ENCODE peak calls at places on chromosomes 16 and 17, in seven cellular contexts. H, I, U, J, G, P and D are unnamed samples.

GRCh38 chr16:75086281-75086680 is 30.3 kb downstream of the LDHD start:
- DNase-seq in H (no peak), P (no peak), U (no peak), G (no peak), J (no peak), I (no peak), D (no peak)

GRCh38 chr17:49093131-49093530 is 39.4 kb upstream of the B4GALNT2 start:
- DNase-seq in J (no peak), G (no peak), U (no peak), I (no peak), H (no peak), P (no peak), D (no peak)

GRCh38 chr16:74944466-74944865 is 40.5 kb downstream of the WDR59 start:
- DNase-seq in H (no peak), I (no peak), P (no peak), G (no peak), J (no peak), U (no peak), D (no peak)

GRCh38 chr17:43330876-43331639 is 67.7 kb upstream of the ARL4D start:
- DNase-seq in I (no peak), G (no peak), H (no peak), P (no peak), J (no peak), U (no peak), D (no peak)

GRCh38 chr16:67207857-67208524 is 9.1 kb downstream of the ELMO3 start:
- DNase-seq in G (no peak), U (no peak), J (no peak), I (peak; percentile 45), P (peak; percentile 34), H (no peak), D (no peak)

GRCh38 chr17:48057626-48058025 is 9.5 kb downstream of the NFE2L1 start:
- DNase-seq in P (no peak), J (no peak), U (no peak), I (no peak), H (no peak), G (no peak), D (no peak)

GRCh38 chr16:778909-779527 is 9.2 kb downstream of the RPUSD1 start:
- DNase-seq in J (no peak), I (no peak), P (no peak), H (no peak), G (no peak), U (no peak), D (no peak)

GRCh38 chr17:78357687-78358537 is 2.0 kb downstream of the SOCS3 start:
- DNase-seq in J (no peak), H (no peak), I (no peak), U (no peak), G (no peak), P (no peak), D (no peak)

GRCh38 chr16:65672960-65673359 is 551.1 kb upstream of the CDH11 start:
- DNase-seq in I (peak; percentile 16), H (no peak), U (no peak), G (no peak), P (no peak), J (no peak), D (no peak)

GRCh38 chr16:89711601-89712475 is 8.9 kb downstream of the VPS9D1 start:
- DNase-seq in G (no peak), J (peak; percentile 91), P (peak; percentile 100), H (no peak), U (peak; percentile 73), I (peak; percentile 98), D (peak; percentile 60)

GRCh38 chr17:50516980-50517379 is 8.7 kb downstream of the MYCBPAP start:
- DNase-seq in H (no peak), I (no peak), P (no peak), J (no peak), G (no peak), U (no peak), D (no peak)

GRCh38 chr17:50513501-50513900 is 5.3 kb downstream of the MYCBPAP start:
- DNase-seq in J (no peak), I (no peak), P (no peak), U (no peak), H (no peak), G (no peak), D (no peak)

GRCh38 chr17:50514388-50514787 is 6.1 kb downstream of the MYCBPAP start:
- DNase-seq in H (no peak), P (no peak), I (no peak), G (no peak), J (no peak), U (no peak), D (no peak)

GRCh38 chr17:50517504-50518264 is 9.4 kb downstream of the MYCBPAP start:
- DNase-seq in I (peak; percentile 62), J (no peak), G (no peak), H (peak; percentile 62), P (no peak), U (no peak), D (no peak)

DNA sequence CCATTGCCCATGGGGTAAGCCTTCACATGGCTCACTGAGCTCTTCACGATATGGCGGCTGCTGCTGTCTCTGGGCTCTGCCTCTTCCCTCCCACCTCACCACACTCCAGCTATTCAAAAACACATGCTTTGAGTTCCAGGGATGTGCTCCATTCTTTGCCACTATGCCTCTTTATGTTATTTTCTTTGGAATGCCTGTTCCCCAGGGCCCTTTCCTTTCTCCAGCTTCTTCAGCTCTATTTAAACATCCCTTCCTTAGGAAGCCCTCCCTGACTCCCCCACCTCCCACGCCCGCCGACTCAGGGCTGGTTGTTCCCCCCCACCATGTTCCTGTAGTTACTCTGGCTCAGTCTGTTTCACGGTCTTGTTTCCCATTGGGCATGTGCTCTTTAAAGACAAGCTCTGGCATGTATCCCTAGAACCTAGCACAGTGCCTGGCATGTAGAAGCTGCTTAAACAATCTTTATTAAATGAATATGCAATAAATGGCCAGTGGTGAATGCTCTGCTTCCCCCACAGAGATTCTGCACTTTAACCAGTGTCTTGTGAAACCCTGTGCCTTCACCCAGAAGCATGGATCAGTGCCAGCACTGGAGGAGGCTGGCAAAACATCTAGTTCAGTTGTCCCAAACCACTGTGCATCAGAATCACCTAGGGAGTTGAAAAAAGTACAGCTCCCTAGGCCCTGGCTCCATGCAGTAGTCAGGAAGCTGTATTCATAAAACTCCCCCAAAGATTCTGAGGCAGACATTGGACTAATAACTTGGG is 6.9 kb downstream of the MYCBPAP start:
- DNase-seq in U (no peak), J (no peak), H (peak; percentile 60), P (no peak), I (no peak), G (no peak), D (peak; percentile 28)
- TF ChIP-seq YY1 in U (no peak), J (no peak), H (no peak), P (no peak), I (no peak), G (no peak), D (no peak)

GRCh38 chr17:13550291-13550690 is 51.4 kb downstream of the HS3ST3A1 start:
- DNase-seq in H (no peak), P (no peak), G (no peak), U (no peak), I (no peak), J (no peak), D (no peak)
- H3K36me3 ChIP-seq in H (no peaks in the 10 kb centered on the region), P (peaks cover 67% of the 10 kb centered on the region), G (no peaks in the 10 kb centered on the region), U (no peaks in the 10 kb centered on the region), I (peaks cover 11% of the 10 kb centered on the region), J (no peaks in the 10 kb centered on the region), D (no peaks in the 10 kb centered on the region)

GRCh38 chr17:2852729-2853110 is 56.5 kb downstream of the RAP1GAP2 start:
- DNase-seq in P (peak; percentile 67), I (no peak), G (no peak), H (no peak), J (peak; percentile 71), U (no peak), D (no peak)

GRCh38 chr17:2854662-2855061 is 58.4 kb downstream of the RAP1GAP2 start:
- DNase-seq in I (no peak), U (no peak), J (no peak), G (no peak), H (no peak), P (peak; percentile 81), D (no peak)

GRCh38 chr17:2855063-2855600 is 58.9 kb downstream of the RAP1GAP2 start:
- DNase-seq in U (no peak), J (no peak), I (no peak), H (no peak), P (no peak), G (no peak), D (no peak)

GRCh38 chr17:2853111-2853721 is 57.0 kb downstream of the RAP1GAP2 start:
- DNase-seq in H (no peak), P (peak; percentile 79), J (peak; percentile 76), G (no peak), U (no peak), I (no peak), D (no peak)

DNA sequence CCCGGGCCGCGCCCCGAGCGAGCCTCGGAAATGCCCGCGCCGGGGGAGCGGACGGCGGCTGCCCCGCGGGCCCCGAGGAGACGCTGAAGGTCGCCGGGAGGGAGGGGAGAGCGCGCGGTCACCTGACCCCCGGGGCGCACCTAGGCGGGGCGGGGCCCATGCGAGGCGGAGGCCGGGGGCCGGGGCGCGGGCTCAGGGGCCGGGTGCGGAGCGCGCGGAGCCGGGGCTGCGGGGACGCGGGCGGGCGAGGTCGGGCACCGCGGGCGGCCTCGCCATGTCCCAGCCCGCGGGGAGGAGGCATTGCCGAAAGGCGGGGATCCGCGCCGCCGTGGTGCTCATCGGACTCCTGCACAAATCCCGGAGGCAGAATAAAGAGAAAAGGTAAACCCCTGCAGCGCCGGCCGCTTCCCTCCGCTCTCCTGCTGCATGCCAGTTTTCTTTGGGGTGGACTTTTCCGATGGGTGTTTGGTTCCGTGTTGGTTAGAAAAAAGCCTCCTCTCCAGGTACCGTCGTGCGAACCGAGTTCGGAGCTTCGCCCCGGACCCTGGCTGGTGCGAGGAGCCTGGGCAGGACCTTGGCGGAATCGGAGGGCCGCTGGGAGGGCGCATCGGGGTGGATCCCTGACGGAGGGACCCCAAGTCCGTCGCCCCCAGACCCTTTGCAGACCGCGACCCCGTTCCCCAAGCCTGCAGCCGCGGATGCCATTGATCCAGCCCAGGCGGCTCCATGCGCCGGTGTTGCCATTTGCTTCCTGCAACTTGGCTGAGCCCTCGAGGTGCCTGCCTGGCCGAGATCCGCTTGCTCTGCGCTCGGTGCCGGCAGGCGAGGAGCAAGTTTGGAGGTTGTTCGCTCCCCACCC is 57.7 kb downstream of the RAP1GAP2 start:
- DNase-seq in J (peak; percentile 69), G (no peak), U (no peak), P (peak; percentile 88), I (peak; percentile 58), H (no peak), D (no peak)
- H3K4me3 ChIP-seq in J (peak overlapping the region; percentile 84), G (no peak overlapping the region), U (peak overlapping the region; percentile 69), P (peak overlapping the region; percentile 76), I (no peak overlapping the region), H (peak overlapping the region; percentile 73), D (peak overlapping the region; percentile 79)

DNA sequence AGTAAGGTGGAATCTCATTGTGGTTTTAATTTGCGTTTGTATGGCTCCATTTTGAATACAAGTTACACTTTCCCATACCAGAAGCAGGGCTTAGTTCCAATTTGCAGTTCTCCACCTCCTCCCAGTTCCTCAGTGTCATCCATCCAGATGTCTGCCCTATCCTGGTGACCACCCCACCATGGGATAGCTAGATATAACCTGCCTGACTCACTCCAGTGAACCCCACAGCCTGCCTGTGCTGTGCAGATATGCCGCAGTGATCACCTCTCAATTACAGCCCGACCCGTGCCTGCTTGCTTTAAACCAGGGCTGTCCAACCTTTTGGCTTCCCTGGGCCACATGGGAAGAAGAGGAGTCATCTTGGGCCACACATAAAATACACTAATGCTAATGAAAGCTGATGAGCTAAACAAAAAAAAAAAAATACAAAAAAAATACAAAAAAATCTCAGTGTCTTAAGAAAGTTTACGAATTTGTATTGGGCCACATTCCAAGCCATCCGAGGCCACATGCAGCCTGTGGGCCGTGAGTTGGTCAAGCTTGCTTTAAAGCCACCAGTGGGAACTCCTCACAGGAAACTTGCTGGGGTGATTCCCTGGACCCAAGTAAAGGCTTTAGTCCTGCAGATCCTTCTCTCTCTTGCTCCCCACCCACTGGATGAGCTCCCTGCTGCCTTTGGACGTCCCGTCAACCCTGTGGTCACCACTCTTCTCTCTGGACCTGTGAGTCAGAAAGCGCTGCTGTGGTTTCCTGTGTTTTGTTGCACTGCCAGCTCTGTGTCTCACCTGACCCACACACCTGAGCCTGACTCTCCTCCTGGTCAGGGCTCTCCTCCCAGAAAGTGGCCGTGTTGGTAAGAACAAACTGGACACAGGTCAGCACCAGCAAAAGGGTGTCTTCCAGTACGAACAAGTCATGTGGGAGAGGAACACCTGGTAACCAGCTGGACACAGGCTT is 83.0 kb downstream of the EMP2 start:
- DNase-seq in G (no peak), I (peak; percentile 51), P (no peak), J (no peak), U (no peak), H (no peak), D (no peak)
- TF ChIP-seq YY1 in G (no peak), I (no peak), P (no peak), J (no peak), U (no peak), H (no peak), D (no peak)